ENCODE peak calls at places on chromosomes 1 and 21, in nine cellular contexts. I is neural crest cell, V is left ventricle myocardium inferior, F is tibial nerve, W is fibroblast of mammary gland, J is HFF-Myc, N is heart right ventricle, L is fibroblast of lung, G is Peyer's patch. Y is an unnamed sample.

GRCh38 chr1:234230414-234230862 is 142.8 kb upstream of the COA6 start:
- DNase-seq in I (no peak), V (no peak), F (no peak), W (no peak), J (no peak), N (no peak), L (no peak), G (no peak), Y (peak)

GRCh38 chr1:90964444-90965035 is 57.3 kb downstream of the ZNF644 start:
- DNase-seq in I (no peak), V (no peak), F (no peak), W (peak), J (no peak), N (no peak), L (peak), G (no peak), Y (no peak)

GRCh38 chr21:41681336-41681801 is 85.5 kb downstream of the RIPK4 start:
- DNase-seq in I (no peak), V (no peak), F (no peak), W (no peak), J (no peak), N (no peak), L (no peak), G (no peak), Y (no peak)

GRCh38 chr1:157951219-157951618 is 42.2 kb upstream of the KIRREL1 start:
- DNase-seq in I (no peak), V (no peak), F (no peak), W (no peak), J (no peak), N (no peak), L (no peak), G (no peak), Y (no peak)

GRCh38 chr1:18561967-18562366 is 68.7 kb upstream of the PAX7 start:
- DNase-seq in I (no peak), V (no peak), F (no peak), W (no peak), J (no peak), N (no peak), L (no peak), G (no peak), Y (no peak)

GRCh38 chr1:143718524-143718923 is 253.3 kb downstream of the FAM72C start:
- DNase-seq in I (no peak), V (no peak), F (no peak), W (no peak), J (no peak), N (no peak), L (no peak), G (no peak), Y (no peak)

GRCh38 chr1:156510709-156511108 is 10.1 kb upstream of the MEF2D start:
- DNase-seq in I (no peak), V (peak), F (peak), W (peak), J (no peak), N (peak), L (peak), G (no peak), Y (no peak)

GRCh38 chr1:166682588-166682987 is 156.7 kb upstream of the POGK start:
- DNase-seq in I (no peak), V (no peak), F (no peak), W (no peak), J (no peak), N (no peak), L (no peak), G (no peak), Y (no peak)

GRCh38 chr1:167720965-167721616 is 691 bp upstream of the MPZL1 start:
- DNase-seq in I (peak), V (no peak), F (peak), W (peak), J (peak), N (no peak), L (peak), G (peak), Y (peak)

GRCh38 chr1:155140630-155140953 is 261 bp upstream of the DPM3 start:
- DNase-seq in I (no peak), V (no peak), F (no peak), W (no peak), J (no peak), N (no peak), L (no peak), G (no peak), Y (no peak)

GRCh38 chr1:85061711-85062424 is 13.6 kb upstream of the MCOLN3 start:
- DNase-seq in I (peak), V (peak), F (peak), W (peak), J (peak), N (peak), L (peak), G (peak), Y (peak)

GRCh38 chr21:43034826-43035225 is 40.8 kb downstream of the CBS start:
- DNase-seq in I (no peak), V (no peak), F (no peak), W (no peak), J (no peak), N (no peak), L (no peak), G (no peak), Y (no peak)

GRCh38 chr1:183711691-183712401 is 58.7 kb upstream of the APOBEC4 start:
- DNase-seq in I (no peak), V (peak), F (no peak), W (peak), J (peak), N (no peak), L (peak), G (no peak), Y (no peak)

GRCh38 chr21:42563261-42564045 is 49.8 kb downstream of the SLC37A1 start:
- DNase-seq in I (no peak), V (no peak), F (no peak), W (peak), J (no peak), N (no peak), L (no peak), G (no peak), Y (no peak)

GRCh38 chr1:117697220-117697781 is 91.5 kb downstream of the TENT5C start:
- DNase-seq in I (no peak), V (no peak), F (no peak), W (no peak), J (no peak), N (no peak), L (no peak), G (no peak), Y (no peak)

GRCh38 chr1:185249563-185249962 is 67.5 kb downstream of the IVNS1ABP start:
- DNase-seq in I (no peak), V (no peak), F (no peak), W (no peak), J (no peak), N (no peak), L (no peak), G (no peak), Y (no peak)

GRCh38 chr1:199002670-199003069 is 363.8 kb downstream of the PTPRC start:
- DNase-seq in I (no peak), V (no peak), F (no peak), W (peak), J (no peak), N (no peak), L (no peak), G (no peak), Y (no peak)

GRCh38 chr1:159121526-159121925 is 45.0 kb upstream of the AIM2 start:
- DNase-seq in I (no peak), V (no peak), F (no peak), W (no peak), J (no peak), N (no peak), L (no peak), G (no peak), Y (no peak)

GRCh38 chr1:79041666-79042065 is 35.1 kb upstream of the ADGRL4 start:
- DNase-seq in I (no peak), V (no peak), F (no peak), W (peak), J (no peak), N (no peak), L (no peak), G (no peak), Y (no peak)

GRCh38 chr1:215567491-215568286 is 585 bp downstream of the KCTD3 start:
- DNase-seq in I (peak), V (peak), F (peak), W (peak), J (peak), N (peak), L (peak), G (no peak), Y (peak)
- TF ChIP-seq CTCF in I (no peak), V (no peak), F (no peak), W (no peak), J (no peak), N (no peak), L (no peak), G (no peak), Y (no peak)

GRCh38 chr1:29197993-29198392 is 16.3 kb upstream of the SRSF4 start:
- DNase-seq in I (no peak), V (no peak), F (no peak), W (no peak), J (no peak), N (no peak), L (no peak), G (no peak), Y (no peak)

GRCh38 chr1:29200905-29201594 is 19.4 kb upstream of the SRSF4 start:
- DNase-seq in I (no peak), V (no peak), F (no peak), W (peak), J (no peak), N (no peak), L (no peak), G (no peak), Y (no peak)

GRCh38 chr1:29196863-29197589 is 15.3 kb upstream of the SRSF4 start:
- DNase-seq in I (no peak), V (no peak), F (no peak), W (peak), J (peak), N (no peak), L (peak), G (no peak), Y (no peak)

GRCh38 chr1:29195875-29196274 is 14.2 kb upstream of the SRSF4 start:
- DNase-seq in I (no peak), V (peak), F (no peak), W (no peak), J (no peak), N (no peak), L (no peak), G (no peak), Y (no peak)

DNA sequence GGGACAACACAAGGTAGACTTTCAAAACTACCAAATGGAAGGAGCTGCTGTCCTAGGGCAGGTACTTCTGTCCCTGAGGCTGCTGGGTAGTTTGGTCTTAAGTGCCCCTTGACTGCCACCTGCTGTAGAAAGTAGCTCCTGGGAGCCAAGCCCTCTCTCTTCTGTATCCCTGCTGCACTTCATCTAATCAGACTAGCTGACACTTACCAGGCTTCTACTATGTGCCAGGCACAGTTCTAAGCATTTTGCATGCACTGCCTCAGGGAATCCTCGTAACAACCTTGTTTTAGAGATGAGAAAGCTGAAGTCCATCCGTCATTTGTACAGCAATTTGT is 15.9 kb upstream of the SRSF4 start:
- DNase-seq in I (no peak), V (no peak), F (no peak), W (peak), J (no peak), N (no peak), L (peak), G (no peak), Y (no peak)
- TF ChIP-seq CTCF in I (peak), V (peak), F (no peak), W (peak), J (peak), N (peak), L (peak), G (no peak), Y (peak)

GRCh38 chr21:45102391-45102932 is 28.1 kb downstream of the ADARB1 start:
- DNase-seq in I (no peak), V (no peak), F (no peak), W (peak), J (peak), N (no peak), L (peak), G (no peak), Y (no peak)
- TF ChIP-seq CTCF in I (peak), V (peak), F (peak), W (peak), J (peak), N (peak), L (no peak), G (peak), Y (no peak)

DNA sequence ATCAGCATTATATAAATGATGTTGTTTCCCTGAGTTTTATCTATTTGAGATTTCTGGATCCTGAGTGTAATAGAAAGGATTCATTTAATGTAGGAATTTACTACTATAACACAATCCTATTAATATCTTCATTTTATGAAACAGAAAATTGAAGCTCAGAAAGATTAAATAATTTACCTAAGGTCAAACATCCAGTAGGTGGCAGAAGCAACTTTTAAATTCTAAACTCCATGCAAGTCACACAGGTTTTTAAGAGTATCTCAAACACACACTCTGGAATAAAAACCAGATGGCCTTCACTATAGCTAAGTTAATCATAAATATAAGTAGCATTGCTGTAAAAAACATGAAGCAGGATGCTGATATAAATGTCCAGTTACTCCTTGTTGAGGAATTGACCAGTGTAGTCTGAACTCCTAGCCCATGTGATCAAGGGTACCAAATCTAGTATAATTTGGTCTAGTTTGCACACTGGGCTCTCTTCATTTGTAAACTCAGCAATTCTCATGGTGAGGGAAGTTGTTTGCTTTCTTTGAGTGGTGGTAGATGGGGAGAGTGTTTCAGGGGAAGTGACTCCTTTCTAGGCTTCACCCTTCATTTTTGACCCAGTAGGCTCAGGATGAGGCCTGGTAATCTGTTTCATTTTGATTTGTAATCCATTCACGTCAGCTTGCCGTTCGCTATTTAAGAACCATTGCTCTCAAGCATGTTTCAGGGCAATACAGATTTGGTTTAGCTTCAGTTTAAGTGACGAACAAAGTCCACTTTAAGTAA is 9.3 kb upstream of the FMO3 start:
- DNase-seq in I (no peak), V (no peak), F (no peak), W (peak), J (peak), N (no peak), L (peak), G (no peak), Y (peak)
- TF ChIP-seq CTCF in I (peak), V (peak), F (peak), W (peak), J (no peak), N (peak), L (peak), G (no peak), Y (peak)

Y was measured in GM13977.